ENCODE peak calls at places on chromosomes 5 and 9, in four cellular contexts. One of them, this sample, is unnamed.

GRCh38 chr9:77943053-77943452 is 88.6 kb downstream of the GNAQ start:
- DNase-seq in GM13977: no peak
- DNase-seq in NCI-H187: no peak
- DNase-seq in Calu3: no peak
- DNase-seq in this sample: no peak

GRCh38 chr5:171205375-171205774 is 103.7 kb upstream of the TLX3 start:
- DNase-seq in NCI-H187: no peak
- DNase-seq in Calu3: no peak
- DNase-seq in GM13977: no peak
- DNase-seq in this sample: no peak

GRCh38 chr5:168076561-168076991 is 214.9 kb upstream of the WWC1 start:
- DNase-seq in Calu3: peak
- DNase-seq in NCI-H187: no peak
- DNase-seq in GM13977: no peak
- DNase-seq in this sample: peak

GRCh38 chr9:117138257-117138656 is 276.6 kb downstream of the ASTN2 start:
- DNase-seq in Calu3: no peak
- DNase-seq in GM13977: no peak
- DNase-seq in NCI-H187: no peak
- DNase-seq in this sample: no peak

GRCh38 chr9:135978650-135979461 is 17.7 kb upstream of the UBAC1 start:
- DNase-seq in Calu3: no peak
- DNase-seq in NCI-H187: no peak
- DNase-seq in GM13977: no peak
- DNase-seq in this sample: no peak

GRCh38 chr5:42718591-42718990 is 38.0 kb upstream of the CCDC152 start:
- DNase-seq in NCI-H187: no peak
- DNase-seq in GM13977: no peak
- DNase-seq in Calu3: no peak
- DNase-seq in this sample: no peak

GRCh38 chr5:72885824-72886223 is 69.4 kb downstream of the TNPO1 start:
- DNase-seq in Calu3: no peak
- DNase-seq in NCI-H187: no peak
- DNase-seq in GM13977: no peak
- DNase-seq in this sample: no peak

GRCh38 chr5:133118741-133119140 is 66.9 kb downstream of the HSPA4 start:
- DNase-seq in Calu3: no peak
- DNase-seq in NCI-H187: no peak
- DNase-seq in GM13977: no peak
- DNase-seq in this sample: no peak

GRCh38 chr9:93132946-93133640 is 958 bp downstream of the NINJ1 start:
- DNase-seq in GM13977: no peak
- DNase-seq in Calu3: peak
- DNase-seq in NCI-H187: no peak
- DNase-seq in this sample: peak

GRCh38 chr5:139635606-139636206 is 12.4 kb upstream of the CXXC5 start:
- DNase-seq in NCI-H187: peak
- DNase-seq in Calu3: peak
- DNase-seq in GM13977: peak
- DNase-seq in this sample: peak

GRCh38 chr9:106820866-106821265 is 42.1 kb upstream of the ZNF462 start:
- DNase-seq in Calu3: no peak
- DNase-seq in NCI-H187: no peak
- DNase-seq in GM13977: no peak
- DNase-seq in this sample: no peak

GRCh38 chr5:26482076-26482816 is 556.1 kb downstream of the CDH9 start:
- DNase-seq in NCI-H187: no peak
- DNase-seq in Calu3: no peak
- DNase-seq in GM13977: no peak
- DNase-seq in this sample: no peak

GRCh38 chr5:88393721-88394530 is 125.3 kb upstream of the TMEM161B start:
- DNase-seq in NCI-H187: no peak
- DNase-seq in Calu3: no peak
- DNase-seq in GM13977: no peak
- DNase-seq in this sample: no peak

GRCh38 chr5:79663212-79663611 is 26.4 kb upstream of the CMYA5 start:
- DNase-seq in GM13977: no peak
- DNase-seq in NCI-H187: no peak
- DNase-seq in Calu3: no peak
- DNase-seq in this sample: no peak

GRCh38 chr5:56314536-56314935 is 81.4 kb upstream of the ANKRD55 start:
- DNase-seq in NCI-H187: no peak
- DNase-seq in GM13977: peak
- DNase-seq in Calu3: no peak
- DNase-seq in this sample: peak

GRCh38 chr5:145499483-145499882 is 335.7 kb downstream of the PRELID2 start:
- DNase-seq in NCI-H187: no peak
- DNase-seq in GM13977: no peak
- DNase-seq in Calu3: no peak
- DNase-seq in this sample: peak

GRCh38 chr9:122477346-122477745 is 380 bp downstream of the OR1J1 start:
- DNase-seq in GM13977: no peak
- DNase-seq in Calu3: no peak
- DNase-seq in NCI-H187: no peak
- DNase-seq in this sample: no peak

GRCh38 chr9:76153372-76153771 is 240.9 kb downstream of the RFK start:
- DNase-seq in NCI-H187: no peak
- DNase-seq in GM13977: no peak
- DNase-seq in Calu3: no peak
- DNase-seq in this sample: no peak

GRCh38 chr9:95749493-95749892 is 126.0 kb upstream of the ERCC6L2 start:
- DNase-seq in Calu3: no peak
- DNase-seq in GM13977: no peak
- DNase-seq in NCI-H187: no peak
- DNase-seq in this sample: no peak

GRCh38 chr5:116557669-116558271 is 16.9 kb downstream of the SEMA6A start:
- DNase-seq in GM13977: peak
- DNase-seq in Calu3: peak
- DNase-seq in NCI-H187: no peak
- DNase-seq in this sample: peak

GRCh38 chr9:83620841-83621636 is 1.9 kb upstream of the IDNK start:
- DNase-seq in NCI-H187: no peak
- DNase-seq in GM13977: peak
- DNase-seq in Calu3: peak
- DNase-seq in this sample: peak

GRCh38 chr5:32027717-32028321 is 146.3 kb downstream of the GOLPH3 start:
- DNase-seq in NCI-H187: no peak
- DNase-seq in Calu3: peak
- DNase-seq in GM13977: no peak
- DNase-seq in this sample: peak

GRCh38 chr5:139863361-139863760 is 67.8 kb downstream of the PSD2 start:
- DNase-seq in GM13977: no peak
- DNase-seq in NCI-H187: peak
- DNase-seq in Calu3: no peak
- DNase-seq in this sample: no peak

GRCh38 chr5:102539598-102539997 is 40.8 kb upstream of the SLCO6A1 start:
- DNase-seq in GM13977: no peak
- DNase-seq in Calu3: peak
- DNase-seq in NCI-H187: no peak
- DNase-seq in this sample: no peak

GRCh38 chr5:134432677-134433359 is 21.1 kb upstream of the CDKN2AIPNL start:
- DNase-seq in Calu3: no peak
- DNase-seq in NCI-H187: no peak
- DNase-seq in GM13977: no peak
- DNase-seq in this sample: no peak

GRCh38 chr9:38038307-38039089 is 30.5 kb downstream of the SHB start:
- DNase-seq in NCI-H187: no peak
- DNase-seq in Calu3: no peak
- DNase-seq in GM13977: no peak
- DNase-seq in this sample: peak

GRCh38 chr5:94526708-94527107 is 91.7 kb downstream of the KIAA0825 start:
- DNase-seq in NCI-H187: no peak
- DNase-seq in Calu3: no peak
- DNase-seq in GM13977: no peak
- DNase-seq in this sample: no peak

GRCh38 chr5:119578937-119579336 is 50.4 kb upstream of the FAM170A start:
- DNase-seq in NCI-H187: no peak
- DNase-seq in Calu3: peak
- DNase-seq in GM13977: no peak
- DNase-seq in this sample: peak

GRCh38 chr5:3342271-3343100 is 253.1 kb upstream of the IRX1 start:
- DNase-seq in NCI-H187: no peak
- DNase-seq in GM13977: no peak
- DNase-seq in Calu3: no peak
- DNase-seq in this sample: no peak

GRCh38 chr5:175734501-175734900 is 76.6 kb downstream of the HRH2 start:
- DNase-seq in NCI-H187: no peak
- DNase-seq in GM13977: no peak
- DNase-seq in Calu3: no peak
- DNase-seq in this sample: no peak

GRCh38 chr9:107019216-107019615 is 156.2 kb downstream of the ZNF462 start:
- DNase-seq in Calu3: no peak
- DNase-seq in GM13977: no peak
- DNase-seq in NCI-H187: no peak
- DNase-seq in this sample: no peak